ENCODE peak calls at places on chromosomes 3 and 15, in seven cellular contexts. U, P, R, F, A, J and T are unnamed samples.
A peak's percentile ranks its signal among the peaks of the same experiment; 100 is the strongest.

GRCh38 chr3:33058780-33059179 is 38.2 kb downstream of the GLB1 start:
- DNase-seq in A (no peak), R (no peak), P (no peak), F (no peak), J (no peak), U (no peak), T (no peak)

GRCh38 chr15:65032823-65033537 is 3.5 kb upstream of the MTFMT start:
- DNase-seq in J (peak; percentile 46), U (peak; percentile 92), P (peak; percentile 38), A (peak; percentile 49), F (peak; percentile 68), R (peak; percentile 75), T (no peak)

GRCh38 chr3:151709847-151710246 is 23.9 kb upstream of the AADACL2 start:
- DNase-seq in R (no peak), P (no peak), U (no peak), A (no peak), F (no peak), J (no peak), T (no peak)

GRCh38 chr3:112074006-112074405 is 12.2 kb upstream of the C3orf52 start:
- DNase-seq in F (no peak), U (no peak), A (no peak), R (no peak), P (no peak), J (no peak), T (no peak)

GRCh38 chr3:51373658-51374421 is 11.3 kb upstream of the MANF start:
- DNase-seq in F (no peak), R (no peak), J (no peak), U (no peak), A (no peak), P (no peak), T (no peak)

GRCh38 chr3:169891886-169892285 is 19.5 kb upstream of the SAMD7 start:
- DNase-seq in A (no peak), J (no peak), U (no peak), R (no peak), F (no peak), P (no peak), T (no peak)

GRCh38 chr3:105232536-105232935 is 134.2 kb upstream of the ALCAM start:
- DNase-seq in J (no peak), A (no peak), U (no peak), F (no peak), P (no peak), R (no peak), T (no peak)

GRCh38 chr3:26921054-26921453 is 298.5 kb downstream of the LRRC3B start:
- DNase-seq in R (no peak), A (no peak), J (no peak), P (no peak), U (no peak), F (no peak), T (no peak)

GRCh38 chr15:48868549-48868948 is 9.4 kb upstream of the EID1 start:
- DNase-seq in J (no peak), P (no peak), U (no peak), F (no peak), R (no peak), A (no peak), T (no peak)

GRCh38 chr3:60207833-60208367 is 1043.4 kb downstream of the FHIT start:
- DNase-seq in U (no peak), P (no peak), J (no peak), R (no peak), A (no peak), F (no peak), T (no peak)

GRCh38 chr3:64084640-64085039 is 61.3 kb upstream of the PSMD6 start:
- DNase-seq in P (no peak), A (no peak), J (no peak), F (no peak), U (no peak), R (no peak), T (no peak)

GRCh38 chr3:133209871-133210550 is 171.8 kb downstream of the TMEM108 start:
- DNase-seq in J (no peak), R (no peak), P (no peak), U (no peak), A (peak; percentile 14), F (no peak), T (no peak)

GRCh38 chr3:51559266-51559907 is 20.9 kb downstream of the RAD54L2 start:
- DNase-seq in P (peak; percentile 55), R (no peak), J (no peak), A (no peak), F (no peak), U (no peak), T (no peak)

GRCh38 chr3:184229424-184230080 is at the start of gene VWA5B2:
- DNase-seq in R (peak; percentile 84), A (peak; percentile 79), P (peak; percentile 36), J (peak; percentile 66), F (peak; percentile 73), U (peak; percentile 83), T (peak; percentile 77)

GRCh38 chr15:38810686-38811085 is 246.1 kb upstream of the RASGRP1 start:
- DNase-seq in P (no peak), J (no peak), F (no peak), U (no peak), R (no peak), A (no peak), T (no peak)

GRCh38 chr3:53921296-53921695 is 29.6 kb upstream of the SELENOK start:
- DNase-seq in A (no peak), P (no peak), F (no peak), U (peak; percentile 7), R (no peak), J (no peak), T (no peak)

GRCh38 chr3:189936210-189936609 is 184.5 kb downstream of the P3H2 start:
- DNase-seq in P (no peak), A (no peak), J (no peak), R (no peak), F (no peak), U (no peak), T (no peak)

DNA sequence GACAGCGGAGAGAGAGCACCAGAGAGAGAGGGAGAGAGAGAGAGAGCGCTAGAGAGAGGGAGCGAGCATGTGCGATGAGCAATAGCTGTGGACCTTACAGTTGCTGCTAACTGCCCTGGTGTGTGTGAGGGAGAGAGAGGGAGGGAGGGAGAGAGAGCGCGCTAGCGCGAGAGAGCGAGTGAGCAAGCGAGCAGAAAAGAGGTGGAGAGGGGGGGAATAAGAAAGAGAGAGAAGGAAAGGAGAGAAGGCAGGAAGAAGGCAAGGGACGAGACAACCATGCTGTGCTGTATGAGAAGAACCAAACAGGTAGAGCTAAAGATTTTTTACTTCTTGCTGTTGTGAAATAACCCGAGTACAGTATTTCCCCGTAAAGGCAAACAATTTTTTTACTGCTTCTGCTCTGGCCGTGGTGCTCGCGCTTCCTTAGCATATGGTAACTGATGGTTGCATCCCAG is at the start of gene GAP43:
- DNase-seq in A (no peak), J (peak; percentile 30), U (peak; percentile 85), R (peak; percentile 39), F (no peak), P (peak; percentile 34), T (peak; percentile 68)
- TF ChIP-seq CTCF in A (no peak), J (no peak), U (no peak), R (no peak), F (no peak), P (no peak), T (no peak)

GRCh38 chr15:71753346-71753745 is 57.0 kb upstream of the NR2E3 start:
- DNase-seq in F (no peak), R (no peak), J (no peak), P (no peak), A (no peak), U (no peak), T (no peak)

GRCh38 chr15:71755092-71755491 is 55.3 kb upstream of the NR2E3 start:
- DNase-seq in R (no peak), U (no peak), P (no peak), A (no peak), F (no peak), J (no peak), T (no peak)

GRCh38 chr15:71754660-71755059 is 55.7 kb upstream of the NR2E3 start:
- DNase-seq in U (no peak), A (no peak), P (no peak), J (no peak), R (no peak), F (no peak), T (no peak)

GRCh38 chr15:71752085-71752484 is 58.3 kb upstream of the NR2E3 start:
- DNase-seq in P (no peak), U (no peak), J (no peak), A (no peak), F (no peak), R (no peak), T (no peak)

GRCh38 chr15:71752604-71753289 is 57.6 kb upstream of the NR2E3 start:
- DNase-seq in J (peak; percentile 24), A (no peak), P (no peak), U (peak; percentile 70), R (peak; percentile 17), F (no peak), T (no peak)
- TF ChIP-seq CTCF in J (peak; percentile 31), A (peak; percentile 62), P (peak; percentile 39), U (peak; percentile 73), R (peak; percentile 30), F (no peak), T (peak; percentile 58)

DNA sequence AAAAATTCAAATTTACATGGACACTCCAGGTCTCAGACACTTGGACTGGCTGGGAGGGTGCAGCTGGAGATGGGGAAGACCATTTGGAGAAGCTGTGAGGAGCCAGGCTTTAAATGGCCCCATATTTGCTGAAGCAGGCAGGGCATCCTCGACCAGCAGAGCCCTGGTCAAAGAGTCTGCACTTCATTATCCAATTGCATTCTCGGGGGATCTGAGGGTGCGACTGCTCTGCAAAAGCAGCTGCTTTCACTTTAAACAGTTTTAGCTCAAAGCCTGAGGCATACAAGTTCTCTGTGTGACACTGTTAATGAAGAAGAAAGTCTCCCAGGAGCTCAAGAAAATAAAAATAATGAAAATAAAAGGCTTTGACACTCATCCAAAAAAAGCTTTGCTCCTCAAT is 98.0 kb upstream of the SLC25A36 start:
- DNase-seq in A (no peak), U (no peak), F (no peak), P (no peak), J (no peak), R (no peak), T (no peak)
- TF ChIP-seq CTCF in A (no peak), U (no peak), F (no peak), P (no peak), J (no peak), R (no peak), T (no peak)

GRCh38 chr3:139258276-139258675 is 85.5 kb upstream of the MRPS22 start:
- DNase-seq in J (no peak), F (no peak), R (no peak), U (no peak), P (no peak), A (no peak), T (peak; percentile 15)

GRCh38 chr3:139251529-139251928 is 92.3 kb upstream of the MRPS22 start:
- DNase-seq in F (no peak), R (no peak), P (no peak), U (no peak), A (no peak), J (no peak), T (peak; percentile 39)

GRCh38 chr3:139248593-139249255 is 95.1 kb upstream of the MRPS22 start:
- DNase-seq in J (no peak), A (no peak), U (no peak), R (no peak), P (no peak), F (no peak), T (peak; percentile 18)

DNA sequence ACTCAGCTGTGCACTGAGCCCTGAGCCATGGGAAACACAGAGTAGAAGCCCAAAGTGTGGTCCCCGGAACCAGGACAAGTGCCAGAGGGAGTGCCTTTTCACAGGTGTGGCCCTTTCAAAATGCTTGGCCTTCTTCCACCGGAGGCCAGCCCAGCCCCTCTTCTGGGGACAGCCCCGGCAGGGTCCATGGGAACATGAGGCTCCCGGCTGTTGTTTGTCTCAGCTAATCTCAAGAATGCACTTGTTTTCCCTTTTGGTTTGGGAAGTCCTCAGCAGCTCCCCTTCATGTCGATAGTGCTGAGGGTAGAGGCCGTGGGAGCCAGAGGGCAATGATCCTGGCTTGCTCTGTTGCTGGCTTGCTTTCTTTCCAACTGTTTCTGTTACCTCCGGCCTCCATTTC is 91.1 kb upstream of the MRPS22 start:
- DNase-seq in P (no peak), F (peak; percentile 34), A (no peak), R (no peak), J (no peak), U (no peak), T (peak; percentile 50)
- TF ChIP-seq CTCF in P (no peak), F (no peak), A (no peak), R (no peak), J (no peak), U (no peak), T (no peak)